ENCODE peak calls at places on chromosomes 2 and 18, in six cellular contexts. T is H1, K is suprapubic skin, R is ovary, M is psoas muscle, G is fibroblast of lung. U is an unnamed sample. For H3K36me3, the result is how much of the 10 kb centered on the place peaks cover.

GRCh38 chr2:217910875-217911212 is 92.0 kb downstream of the TNS1 start:
- DNase-seq in T (no peak), K (no peak), R (peak), M (peak), G (no peak), U (no peak)

GRCh38 chr18:79558196-79559120 is 121.1 kb upstream of the CTDP1 start:
- DNase-seq in T (no peak), K (peak), R (no peak), M (no peak), G (no peak), U (no peak)

GRCh38 chr2:211181626-211182025 is 625.2 kb downstream of the CPS1 start:
- DNase-seq in T (no peak), K (no peak), R (no peak), M (no peak), G (peak), U (no peak)

GRCh38 chr18:63848159-63848558 is 39.3 kb upstream of the SERPINB2 start:
- DNase-seq in T (no peak), K (no peak), R (no peak), M (no peak), G (peak), U (no peak)

GRCh38 chr18:46344416-46345180 is 240.4 kb downstream of the HAUS1 start:
- DNase-seq in T (no peak), K (no peak), R (no peak), M (no peak), G (no peak), U (no peak)

GRCh38 chr2:239263937-239264837 is 136.6 kb downstream of the HDAC4 start:
- DNase-seq in T (no peak), K (peak), R (no peak), M (peak), G (peak), U (no peak)

GRCh38 chr2:45173513-45173912 is 164.3 kb upstream of the SIX2 start:
- DNase-seq in T (peak), K (no peak), R (no peak), M (no peak), G (peak), U (no peak)

GRCh38 chr2:63590621-63591408 is 2.1 kb downstream of the MDH1 start:
- DNase-seq in T (no peak), K (no peak), R (no peak), M (no peak), G (no peak), U (peak)

GRCh38 chr18:3265564-3266033 is 3.7 kb downstream of the MYL12B start:
- DNase-seq in T (no peak), K (no peak), R (no peak), M (no peak), G (peak), U (no peak)

GRCh38 chr2:94979406-94980375 is 45.8 kb upstream of the MAL start:
- DNase-seq in T (no peak), K (peak), R (no peak), M (no peak), G (no peak), U (no peak)

GRCh38 chr2:128734521-128735295 is 416.0 kb upstream of the HS6ST1 start:
- DNase-seq in T (peak), K (no peak), R (no peak), M (no peak), G (peak), U (no peak)

GRCh38 chr18:38115201-38115600 is 549.6 kb upstream of the CELF4 start:
- DNase-seq in T (no peak), K (no peak), R (no peak), M (no peak), G (no peak), U (no peak)

GRCh38 chr2:218990052-218990451 is 3.2 kb downstream of the CRYBA2 start:
- DNase-seq in T (no peak), K (peak), R (no peak), M (no peak), G (no peak), U (no peak)

GRCh38 chr2:163877316-163877715 is 141.5 kb upstream of the FIGN start:
- DNase-seq in T (no peak), K (no peak), R (no peak), M (no peak), G (peak), U (no peak)

GRCh38 chr2:54331095-54331835 is 75.2 kb upstream of the TSPYL6 start:
- DNase-seq in T (no peak), K (no peak), R (no peak), M (no peak), G (no peak), U (no peak)

GRCh38 chr2:171172980-171173542 is 12.4 kb upstream of the TLK1 start:
- DNase-seq in T (no peak), K (no peak), R (no peak), M (no peak), G (no peak), U (no peak)

GRCh38 chr18:75538727-75539126 is 111.2 kb upstream of the SMIM21 start:
- DNase-seq in T (no peak), K (no peak), R (no peak), M (no peak), G (peak), U (no peak)

GRCh38 chr2:11919953-11920352 is 173.5 kb downstream of the LPIN1 start:
- DNase-seq in T (no peak), K (no peak), R (no peak), M (no peak), G (no peak), U (no peak)

GRCh38 chr2:107634172-107634571 is 192.5 kb upstream of the RGPD4 start:
- DNase-seq in T (no peak), K (no peak), R (no peak), M (no peak), G (no peak), U (no peak)
- H3K27ac ChIP-seq in T (no peak), K (no peak), R (no peak), M (no peak), G (no peak), U (no peak)

GRCh38 chr2:214740867-214741266 is 68.6 kb downstream of the BARD1 start:
- DNase-seq in T (no peak), K (no peak), R (no peak), M (no peak), G (no peak), U (no peak)
- H3K36me3 ChIP-seq in T (under half), K (under half), R (under half), M (under half), G (under half), U (under half)

GRCh38 chr18:54608008-54608642 is 17.1 kb downstream of the DYNAP start:
- DNase-seq in T (no peak), K (no peak), R (no peak), M (no peak), G (peak), U (no peak)
- H3K27ac ChIP-seq in T (peak), K (peak), R (no peak), M (no peak), G (no peak), U (peak)

DNA sequence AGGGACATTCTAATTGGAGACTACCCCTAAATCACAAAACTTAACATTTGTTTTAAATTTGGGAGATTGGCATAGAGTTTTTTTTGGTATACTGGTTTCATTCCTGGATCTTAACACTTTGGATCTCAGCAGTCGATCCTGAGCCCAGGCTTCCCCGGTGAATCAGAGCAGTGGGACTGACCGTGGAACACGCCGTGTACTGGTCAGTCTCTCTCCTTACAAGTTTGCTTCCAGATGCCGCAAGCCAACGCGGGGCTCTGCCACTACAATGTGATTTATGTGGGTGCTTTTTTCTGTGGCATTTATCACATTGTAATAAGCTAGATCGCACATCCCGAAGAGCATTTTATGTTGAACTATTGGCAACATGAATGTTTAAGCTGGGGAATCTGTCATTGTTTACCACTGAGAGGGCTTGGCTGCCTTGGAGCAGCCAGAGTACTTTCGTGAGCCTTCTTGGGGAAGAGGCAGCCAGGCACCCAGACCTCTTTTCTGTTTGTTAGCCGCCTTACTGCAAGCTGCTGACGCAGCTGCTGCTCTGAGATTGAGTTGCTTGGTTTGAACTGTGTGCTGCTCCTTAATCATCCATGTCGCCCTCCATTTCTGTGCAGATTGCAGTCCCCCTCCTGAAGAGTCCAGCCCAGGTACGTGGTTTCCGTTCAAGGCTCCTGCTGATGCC is 49.3 kb downstream of the COA5 start:
- DNase-seq in T (no peak), K (no peak), R (no peak), M (no peak), G (no peak), U (no peak)
- H3K36me3 ChIP-seq in T (under half), K (under half), R (under half), M (under half), G (under half), U (under half)

DNA sequence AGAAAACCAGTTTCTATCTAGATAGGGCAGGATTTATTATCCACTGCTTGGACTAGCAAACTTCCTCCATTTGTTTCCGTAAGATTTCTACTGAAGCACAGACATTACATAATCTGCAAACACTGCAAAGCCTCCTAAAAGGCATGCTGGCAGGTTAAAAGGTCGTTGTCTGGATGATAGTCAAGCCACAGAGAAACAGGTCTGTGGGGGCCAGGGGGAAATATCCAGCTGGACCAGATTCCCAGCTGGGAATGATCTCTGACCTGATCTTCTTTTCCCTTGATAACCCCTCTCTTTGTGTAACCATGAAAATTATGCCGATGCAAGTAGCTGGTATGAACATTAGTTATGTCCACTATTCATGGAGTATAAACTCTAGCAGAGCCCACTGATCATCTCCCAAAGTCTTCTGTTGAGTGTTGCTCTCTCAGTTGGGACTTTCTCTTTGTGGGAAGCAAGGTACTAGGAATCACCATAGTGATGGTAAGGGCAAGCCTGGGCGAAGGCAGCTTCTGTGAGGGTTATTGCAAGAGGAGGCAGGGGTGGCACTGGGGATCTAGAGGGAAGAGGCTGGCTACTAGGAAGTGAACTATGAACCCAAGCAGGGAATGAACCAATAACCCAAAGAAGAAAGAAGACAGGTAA is 61.3 kb downstream of the GDF7 start:
- DNase-seq in T (no peak), K (no peak), R (no peak), M (no peak), G (peak), U (no peak)
- H3K27ac ChIP-seq in T (no peak), K (no peak), R (no peak), M (no peak), G (no peak), U (no peak)

GRCh38 chr2:121366040-121366439 is 81.0 kb upstream of the TFCP2L1 start:
- DNase-seq in T (no peak), K (no peak), R (no peak), M (no peak), G (no peak), U (no peak)
- H3K36me3 ChIP-seq in T (under half), K (half or more), R (under half), M (under half), G (under half), U (under half)

DNA sequence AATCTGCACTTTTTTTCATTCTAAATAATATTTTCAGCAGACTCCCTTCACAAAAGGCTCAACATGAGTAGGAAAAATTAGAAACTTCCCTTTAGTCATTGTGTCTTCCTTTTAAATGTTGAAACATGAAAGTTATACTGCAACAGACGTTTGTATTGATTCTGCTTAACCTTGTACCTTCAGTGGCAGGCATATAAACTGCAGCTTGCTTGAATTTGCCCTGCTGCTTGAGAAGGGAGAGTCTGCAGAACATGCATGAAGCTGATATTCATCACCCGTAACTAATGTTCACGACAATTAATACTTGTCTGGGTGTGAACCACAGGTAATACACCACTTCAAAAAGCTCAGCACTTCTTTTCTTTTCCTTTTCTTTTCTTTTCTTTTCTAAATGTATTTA is 294.7 kb upstream of the LRP1B start:
- DNase-seq in T (no peak), K (no peak), R (no peak), M (no peak), G (no peak), U (no peak)
- H3K27ac ChIP-seq in T (no peak), K (no peak), R (no peak), M (no peak), G (no peak), U (no peak)

DNA sequence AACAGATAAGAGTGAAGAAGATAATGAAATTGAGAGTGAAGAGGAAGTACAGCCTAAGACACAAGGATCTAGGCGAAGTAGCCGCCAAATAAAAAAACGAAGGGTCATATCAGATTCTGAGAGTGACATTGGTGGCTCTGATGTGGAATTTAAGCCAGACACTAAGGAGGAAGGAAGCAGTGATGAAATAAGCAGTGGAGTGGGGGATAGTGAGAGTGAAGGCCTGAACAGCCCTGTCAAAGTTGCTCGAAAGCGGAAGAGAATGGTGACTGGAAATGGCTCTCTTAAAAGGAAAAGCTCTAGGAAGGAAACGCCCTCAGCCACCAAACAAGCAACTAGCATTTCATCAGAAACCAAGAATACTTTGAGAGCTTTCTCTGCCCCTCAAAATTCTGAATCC is 15.7 kb downstream of the MSH6 start:
- DNase-seq in T (no peak), K (no peak), R (no peak), M (no peak), G (no peak), U (no peak)
- H3K36me3 ChIP-seq in T (half or more), K (half or more), R (under half), M (under half), G (under half), U (under half)

GRCh38 chr2:150587547-150588209 is 100.2 kb upstream of the RND3 start:
- DNase-seq in T (no peak), K (no peak), R (no peak), M (no peak), G (peak), U (no peak)
- H3K27ac ChIP-seq in T (no peak), K (no peak), R (no peak), M (no peak), G (peak), U (no peak)

GRCh38 chr2:241501551-241501950 is 6.8 kb downstream of the STK25 start:
- DNase-seq in T (no peak), K (no peak), R (no peak), M (no peak), G (no peak), U (no peak)
- H3K36me3 ChIP-seq in T (under half), K (half or more), R (under half), M (under half), G (under half), U (under half)